ENCODE peak calls at places on chromosomes 11 and 22, in nine cellular contexts. One of them, this sample, is unnamed.

GRCh38 chr22:50123119-50123518 is 33.3 kb downstream of the MOV10L1 start:
- DNase-seq in posterior cingulate gyrus: no peak
- DNase-seq in skeletal muscle cell: no peak
- DNase-seq in neuronal stem cell: no peak
- DNase-seq in nucleus accumbens: no peak
- DNase-seq in NCI-H1436: no peak
- DNase-seq in dermis microvascular lymphatic vessel endothelial cell: no peak
- DNase-seq in fibroblast of lung: no peak
- DNase-seq in nephron progenitor cell: no peak
- DNase-seq in this sample: no peak

GRCh38 chr11:125807909-125808308 is 20.0 kb downstream of the PATE3 start:
- DNase-seq in posterior cingulate gyrus: no peak
- DNase-seq in skeletal muscle cell: no peak
- DNase-seq in neuronal stem cell: no peak
- DNase-seq in nucleus accumbens: no peak
- DNase-seq in NCI-H1436: no peak
- DNase-seq in dermis microvascular lymphatic vessel endothelial cell: no peak
- DNase-seq in fibroblast of lung: no peak
- DNase-seq in nephron progenitor cell: no peak
- DNase-seq in this sample: no peak

GRCh38 chr11:126949066-126949945 is 51.3 kb downstream of the KIRREL3 start:
- DNase-seq in posterior cingulate gyrus: peak; percentile 26
- DNase-seq in skeletal muscle cell: no peak
- DNase-seq in neuronal stem cell: no peak
- DNase-seq in nucleus accumbens: no peak
- DNase-seq in NCI-H1436: no peak
- DNase-seq in dermis microvascular lymphatic vessel endothelial cell: no peak
- DNase-seq in fibroblast of lung: no peak
- DNase-seq in nephron progenitor cell: no peak
- DNase-seq in this sample: peak; percentile 25

GRCh38 chr11:30008946-30009525 is 7.8 kb downstream of the KCNA4 start:
- DNase-seq in posterior cingulate gyrus: no peak
- DNase-seq in skeletal muscle cell: no peak
- DNase-seq in neuronal stem cell: no peak
- DNase-seq in nucleus accumbens: no peak
- DNase-seq in NCI-H1436: no peak
- DNase-seq in dermis microvascular lymphatic vessel endothelial cell: no peak
- DNase-seq in fibroblast of lung: no peak
- DNase-seq in nephron progenitor cell: no peak
- DNase-seq in this sample: no peak

GRCh38 chr22:40376149-40376548 is 5.8 kb downstream of the SGSM3 start:
- DNase-seq in posterior cingulate gyrus: no peak
- DNase-seq in skeletal muscle cell: no peak
- DNase-seq in neuronal stem cell: no peak
- DNase-seq in nucleus accumbens: no peak
- DNase-seq in NCI-H1436: no peak
- DNase-seq in dermis microvascular lymphatic vessel endothelial cell: no peak
- DNase-seq in fibroblast of lung: no peak
- DNase-seq in nephron progenitor cell: no peak
- DNase-seq in this sample: no peak

GRCh38 chr11:47426062-47426956 is at the start of gene PSMC3:
- DNase-seq in posterior cingulate gyrus: peak; percentile 98
- DNase-seq in skeletal muscle cell: peak; percentile 79
- DNase-seq in neuronal stem cell: peak; percentile 98
- DNase-seq in nucleus accumbens: peak; percentile 97
- DNase-seq in NCI-H1436: peak; percentile 97
- DNase-seq in dermis microvascular lymphatic vessel endothelial cell: peak; percentile 96
- DNase-seq in fibroblast of lung: peak; percentile 96
- DNase-seq in nephron progenitor cell: peak; percentile 99
- DNase-seq in this sample: peak; percentile 98

GRCh38 chr22:30495041-30495784 is 10.3 kb downstream of the SEC14L4 start:
- DNase-seq in posterior cingulate gyrus: no peak
- DNase-seq in skeletal muscle cell: no peak
- DNase-seq in neuronal stem cell: no peak
- DNase-seq in nucleus accumbens: no peak
- DNase-seq in NCI-H1436: no peak
- DNase-seq in dermis microvascular lymphatic vessel endothelial cell: no peak
- DNase-seq in fibroblast of lung: no peak
- DNase-seq in nephron progenitor cell: no peak
- DNase-seq in this sample: no peak

GRCh38 chr11:61815790-61816735 is 740 bp downstream of the FADS1 start:
- DNase-seq in posterior cingulate gyrus: peak; percentile 50
- DNase-seq in skeletal muscle cell: no peak
- DNase-seq in neuronal stem cell: peak; percentile 75
- DNase-seq in nucleus accumbens: peak; percentile 74
- DNase-seq in NCI-H1436: peak; percentile 56
- DNase-seq in dermis microvascular lymphatic vessel endothelial cell: peak; percentile 77
- DNase-seq in fibroblast of lung: peak; percentile 67
- DNase-seq in nephron progenitor cell: peak; percentile 66
- DNase-seq in this sample: peak; percentile 73

GRCh38 chr22:44702479-44703219 is 645 bp downstream of the PRR5 start:
- DNase-seq in posterior cingulate gyrus: no peak
- DNase-seq in skeletal muscle cell: no peak
- DNase-seq in neuronal stem cell: peak; percentile 51
- DNase-seq in nucleus accumbens: no peak
- DNase-seq in NCI-H1436: no peak
- DNase-seq in dermis microvascular lymphatic vessel endothelial cell: no peak
- DNase-seq in fibroblast of lung: peak; percentile 41
- DNase-seq in nephron progenitor cell: peak; percentile 50
- DNase-seq in this sample: no peak

GRCh38 chr11:86449993-86450629 is 75.4 kb downstream of the CCDC81 start:
- DNase-seq in posterior cingulate gyrus: no peak
- DNase-seq in skeletal muscle cell: no peak
- DNase-seq in neuronal stem cell: no peak
- DNase-seq in nucleus accumbens: no peak
- DNase-seq in NCI-H1436: no peak
- DNase-seq in dermis microvascular lymphatic vessel endothelial cell: no peak
- DNase-seq in fibroblast of lung: no peak
- DNase-seq in nephron progenitor cell: no peak
- DNase-seq in this sample: peak; percentile 55

GRCh38 chr11:97702948-97703347 is 1313.1 kb downstream of the JRKL start:
- DNase-seq in posterior cingulate gyrus: no peak
- DNase-seq in skeletal muscle cell: no peak
- DNase-seq in neuronal stem cell: no peak
- DNase-seq in nucleus accumbens: no peak
- DNase-seq in NCI-H1436: no peak
- DNase-seq in dermis microvascular lymphatic vessel endothelial cell: no peak
- DNase-seq in fibroblast of lung: no peak
- DNase-seq in nephron progenitor cell: no peak
- DNase-seq in this sample: peak; percentile 79

GRCh38 chr11:31802000-31802551 is 9.0 kb downstream of the PAX6 start:
- DNase-seq in posterior cingulate gyrus: no peak
- DNase-seq in skeletal muscle cell: no peak
- DNase-seq in neuronal stem cell: no peak
- DNase-seq in nucleus accumbens: no peak
- DNase-seq in NCI-H1436: no peak
- DNase-seq in dermis microvascular lymphatic vessel endothelial cell: no peak
- DNase-seq in fibroblast of lung: no peak
- DNase-seq in nephron progenitor cell: no peak
- DNase-seq in this sample: no peak

GRCh38 chr11:35257287-35257686 is 118.3 kb downstream of the CD44 start:
- DNase-seq in posterior cingulate gyrus: no peak
- DNase-seq in skeletal muscle cell: no peak
- DNase-seq in neuronal stem cell: no peak
- DNase-seq in nucleus accumbens: no peak
- DNase-seq in NCI-H1436: no peak
- DNase-seq in dermis microvascular lymphatic vessel endothelial cell: no peak
- DNase-seq in fibroblast of lung: no peak
- DNase-seq in nephron progenitor cell: no peak
- DNase-seq in this sample: no peak

GRCh38 chr11:119584193-119585037 is 144.6 kb downstream of the NECTIN1 start:
- DNase-seq in posterior cingulate gyrus: peak; percentile 31
- DNase-seq in skeletal muscle cell: peak; percentile 5
- DNase-seq in neuronal stem cell: peak; percentile 90
- DNase-seq in nucleus accumbens: peak; percentile 69
- DNase-seq in NCI-H1436: peak; percentile 67
- DNase-seq in dermis microvascular lymphatic vessel endothelial cell: peak; percentile 54
- DNase-seq in fibroblast of lung: peak; percentile 55
- DNase-seq in nephron progenitor cell: peak; percentile 70
- DNase-seq in this sample: peak; percentile 94

GRCh38 chr11:130831506-130832385 is 84.5 kb downstream of the SNX19 start:
- DNase-seq in posterior cingulate gyrus: no peak
- DNase-seq in skeletal muscle cell: no peak
- DNase-seq in neuronal stem cell: no peak
- DNase-seq in nucleus accumbens: peak; percentile 58
- DNase-seq in NCI-H1436: no peak
- DNase-seq in dermis microvascular lymphatic vessel endothelial cell: no peak
- DNase-seq in fibroblast of lung: no peak
- DNase-seq in nephron progenitor cell: peak; percentile 44
- DNase-seq in this sample: no peak

GRCh38 chr11:70383664-70384395 is 14.5 kb upstream of the CTTN start:
- DNase-seq in posterior cingulate gyrus: no peak
- DNase-seq in skeletal muscle cell: no peak
- DNase-seq in neuronal stem cell: no peak
- DNase-seq in nucleus accumbens: no peak
- DNase-seq in NCI-H1436: no peak
- DNase-seq in dermis microvascular lymphatic vessel endothelial cell: no peak
- DNase-seq in fibroblast of lung: no peak
- DNase-seq in nephron progenitor cell: no peak
- DNase-seq in this sample: no peak

GRCh38 chr22:16783930-16784354 is 41.3 kb downstream of the XKR3 start:
- DNase-seq in posterior cingulate gyrus: no peak
- DNase-seq in skeletal muscle cell: no peak
- DNase-seq in neuronal stem cell: no peak
- DNase-seq in nucleus accumbens: no peak
- DNase-seq in NCI-H1436: peak; percentile 0
- DNase-seq in dermis microvascular lymphatic vessel endothelial cell: no peak
- DNase-seq in fibroblast of lung: no peak
- DNase-seq in nephron progenitor cell: no peak
- DNase-seq in this sample: peak; percentile 85

GRCh38 chr11:130786987-130787688 is 129.1 kb downstream of the SNX19 start:
- DNase-seq in posterior cingulate gyrus: no peak
- DNase-seq in skeletal muscle cell: no peak
- DNase-seq in neuronal stem cell: no peak
- DNase-seq in nucleus accumbens: no peak
- DNase-seq in NCI-H1436: no peak
- DNase-seq in dermis microvascular lymphatic vessel endothelial cell: peak; percentile 12
- DNase-seq in fibroblast of lung: peak; percentile 35
- DNase-seq in nephron progenitor cell: no peak
- DNase-seq in this sample: no peak

GRCh38 chr22:31912402-31912733 is 32.0 kb upstream of the YWHAH start:
- DNase-seq in posterior cingulate gyrus: no peak
- DNase-seq in skeletal muscle cell: no peak
- DNase-seq in neuronal stem cell: no peak
- DNase-seq in nucleus accumbens: no peak
- DNase-seq in NCI-H1436: no peak
- DNase-seq in dermis microvascular lymphatic vessel endothelial cell: no peak
- DNase-seq in fibroblast of lung: no peak
- DNase-seq in nephron progenitor cell: no peak
- DNase-seq in this sample: no peak